ENCODE peak calls at places on chromosome 22, in seven cellular contexts. One of them, this sample, is unnamed.

GRCh38 chr22:50218996-50219727 is 18.4 kb downstream of the SELENOO start:
- DNase-seq in substantia nigra: no peak
- DNase-seq in iris pigment epithelial cell: peak
- DNase-seq in DMS53: peak
- DNase-seq in endodermal cell: peak
- DNase-seq in activated CD8-positive, alpha-beta memory T cell treated with anti-CD3 and anti-CD28 coated beads, Interleukin-2, amount 10 ng/mL, durations not matched to agents 7 days and 5 days: no peak
- DNase-seq in NCI-H2107: peak
- DNase-seq in this sample: no peak

GRCh38 chr22:50544078-50544745 is 1.5 kb upstream of the KLHDC7B start:
- DNase-seq in endodermal cell: peak
- DNase-seq in substantia nigra: peak
- DNase-seq in DMS53: peak
- DNase-seq in activated CD8-positive, alpha-beta memory T cell treated with anti-CD3 and anti-CD28 coated beads, Interleukin-2, amount 10 ng/mL, durations not matched to agents 7 days and 5 days: peak
- DNase-seq in iris pigment epithelial cell: peak
- DNase-seq in NCI-H2107: no peak
- DNase-seq in this sample: peak

GRCh38 chr22:43855431-43855830 is 6.9 kb downstream of the SULT4A1 start:
- DNase-seq in NCI-H2107: no peak
- DNase-seq in iris pigment epithelial cell: no peak
- DNase-seq in activated CD8-positive, alpha-beta memory T cell treated with anti-CD3 and anti-CD28 coated beads, Interleukin-2, amount 10 ng/mL, durations not matched to agents 7 days and 5 days: no peak
- DNase-seq in substantia nigra: no peak
- DNase-seq in endodermal cell: no peak
- DNase-seq in DMS53: no peak
- DNase-seq in this sample: no peak

GRCh38 chr22:37214431-37215025 is 2.3 kb upstream of the SSTR3 start:
- DNase-seq in activated CD8-positive, alpha-beta memory T cell treated with anti-CD3 and anti-CD28 coated beads, Interleukin-2, amount 10 ng/mL, durations not matched to agents 7 days and 5 days: no peak
- DNase-seq in iris pigment epithelial cell: no peak
- DNase-seq in substantia nigra: no peak
- DNase-seq in DMS53: no peak
- DNase-seq in NCI-H2107: no peak
- DNase-seq in endodermal cell: no peak
- DNase-seq in this sample: no peak

GRCh38 chr22:39920134-39920743 is 19.4 kb downstream of the GRAP2 start:
- DNase-seq in activated CD8-positive, alpha-beta memory T cell treated with anti-CD3 and anti-CD28 coated beads, Interleukin-2, amount 10 ng/mL, durations not matched to agents 7 days and 5 days: peak
- DNase-seq in substantia nigra: no peak
- DNase-seq in DMS53: no peak
- DNase-seq in iris pigment epithelial cell: no peak
- DNase-seq in endodermal cell: no peak
- DNase-seq in NCI-H2107: no peak
- DNase-seq in this sample: peak

GRCh38 chr22:32482708-32483107 is 8.1 kb downstream of the FBXO7 start:
- DNase-seq in activated CD8-positive, alpha-beta memory T cell treated with anti-CD3 and anti-CD28 coated beads, Interleukin-2, amount 10 ng/mL, durations not matched to agents 7 days and 5 days: no peak
- DNase-seq in substantia nigra: no peak
- DNase-seq in iris pigment epithelial cell: peak
- DNase-seq in DMS53: no peak
- DNase-seq in endodermal cell: no peak
- DNase-seq in NCI-H2107: no peak
- DNase-seq in this sample: peak

GRCh38 chr22:30511903-30512302 is 6.4 kb upstream of the SEC14L4 start:
- DNase-seq in endodermal cell: no peak
- DNase-seq in DMS53: no peak
- DNase-seq in NCI-H2107: no peak
- DNase-seq in iris pigment epithelial cell: no peak
- DNase-seq in activated CD8-positive, alpha-beta memory T cell treated with anti-CD3 and anti-CD28 coated beads, Interleukin-2, amount 10 ng/mL, durations not matched to agents 7 days and 5 days: no peak
- DNase-seq in substantia nigra: no peak
- DNase-seq in this sample: no peak

GRCh38 chr22:44437493-44438015 is 60.5 kb downstream of the RTL6 start:
- DNase-seq in activated CD8-positive, alpha-beta memory T cell treated with anti-CD3 and anti-CD28 coated beads, Interleukin-2, amount 10 ng/mL, durations not matched to agents 7 days and 5 days: no peak
- DNase-seq in endodermal cell: no peak
- DNase-seq in DMS53: no peak
- DNase-seq in iris pigment epithelial cell: peak
- DNase-seq in substantia nigra: no peak
- DNase-seq in NCI-H2107: no peak
- DNase-seq in this sample: no peak

GRCh38 chr22:28956506-28956905 is 73.1 kb downstream of the ZNRF3 start:
- DNase-seq in NCI-H2107: no peak
- DNase-seq in DMS53: no peak
- DNase-seq in substantia nigra: no peak
- DNase-seq in iris pigment epithelial cell: no peak
- DNase-seq in endodermal cell: no peak
- DNase-seq in activated CD8-positive, alpha-beta memory T cell treated with anti-CD3 and anti-CD28 coated beads, Interleukin-2, amount 10 ng/mL, durations not matched to agents 7 days and 5 days: no peak
- DNase-seq in this sample: no peak